ENCODE peak calls at places on chromosomes 6 and 20, in five cellular contexts. E is left ventricle myocardium inferior, K is NCI-H1694 treated with DMSO at 0.1 percent for 48 hours, A is HFF-Myc, W is A549. D is an unnamed sample.
A peak's percentile ranks its signal among the peaks of the same experiment; 100 is the strongest.

GRCh38 chr6:164108869-164109769 is 694.6 kb downstream of the QKI start:
- DNase-seq in E (peak; percentile 91), K (peak; percentile 10), A (no peak), W (peak; percentile 15), D (peak; percentile 87)

GRCh38 chr20:50861012-50861411 is 66.2 kb downstream of the BCAS4 start:
- DNase-seq in A (no peak), K (no peak), E (no peak), W (no peak), D (no peak)

GRCh38 chr6:11207199-11207968 is 25.1 kb downstream of the NEDD9 start:
- DNase-seq in A (peak; percentile 90), E (peak; percentile 38), W (peak; percentile 98), K (no peak), D (peak; percentile 96)

GRCh38 chr6:125558451-125558850 is 191.0 kb upstream of the HEY2 start:
- DNase-seq in K (no peak), W (no peak), E (no peak), A (no peak), D (no peak)

GRCh38 chr20:44019638-44020335 is 105.1 kb downstream of the TOX2 start:
- DNase-seq in A (no peak), E (no peak), K (no peak), W (no peak), D (no peak)

GRCh38 chr6:151808331-151809241 is 1.1 kb downstream of the ESR1 start:
- DNase-seq in W (no peak), K (no peak), E (no peak), A (no peak), D (no peak)

GRCh38 chr20:50794181-50794845 is 548 bp upstream of the BCAS4 start:
- DNase-seq in K (no peak), A (no peak), W (no peak), E (no peak), D (no peak)

GRCh38 chr20:61994546-61994945 is 71.1 kb downstream of the TAF4 start:
- DNase-seq in A (no peak), E (no peak), K (no peak), W (no peak), D (no peak)

GRCh38 chr6:70657706-70658105 is 10.0 kb upstream of the SMAP1 start:
- DNase-seq in E (no peak), K (no peak), W (no peak), A (no peak), D (no peak)

GRCh38 chr6:121437861-121438651 is 2.6 kb downstream of the GJA1 start:
- DNase-seq in E (peak; percentile 28), A (no peak), W (peak; percentile 47), K (no peak), D (peak; percentile 78)

GRCh38 chr6:88492824-88493223 is 326.7 kb upstream of the CNR1 start:
- DNase-seq in W (peak; percentile 41), K (no peak), A (no peak), E (no peak), D (peak; percentile 56)

GRCh38 chr6:45293306-45293705 is 34.8 kb upstream of the RUNX2 start:
- DNase-seq in W (no peak), K (no peak), E (no peak), A (no peak), D (no peak)

GRCh38 chr6:117932001-117932400 is 24.9 kb downstream of the SLC35F1 start:
- DNase-seq in E (no peak), K (no peak), W (no peak), A (no peak), D (no peak)

GRCh38 chr20:62924567-62925419 is 1.5 kb downstream of the DIDO1 start:
- DNase-seq in K (no peak), W (peak; percentile 42), E (no peak), A (no peak), D (peak; percentile 38)

GRCh38 chr6:127267742-127268588 is 1.3 kb downstream of the RNF146 start:
- DNase-seq in A (no peak), W (no peak), K (no peak), E (no peak), D (no peak)

GRCh38 chr20:51549474-51549873 is 7.0 kb upstream of the NFATC2 start:
- DNase-seq in K (no peak), W (no peak), A (no peak), E (no peak), D (no peak)

GRCh38 chr20:1806456-1806855 is 88.8 kb upstream of the SIRPA start:
- DNase-seq in K (no peak), E (no peak), W (no peak), A (no peak), D (no peak)

GRCh38 chr6:122008105-122009100 is 391.0 kb upstream of the HSF2 start:
- DNase-seq in A (no peak), W (no peak), K (no peak), E (peak; percentile 36), D (no peak)

GRCh38 chr20:313948-314347 is 11.4 kb upstream of the SOX12 start:
- DNase-seq in W (peak; percentile 54), A (no peak), K (no peak), E (no peak), D (peak; percentile 65)

GRCh38 chr20:63968928-63969760 is 586 bp downstream of the ZNF512B start:
- DNase-seq in W (no peak), K (no peak), A (no peak), E (peak; percentile 20), D (no peak)

GRCh38 chr6:169212436-169212835 is 41.2 kb downstream of the THBS2 start:
- DNase-seq in A (peak; percentile 21), E (no peak), K (no peak), W (no peak), D (peak; percentile 18)

GRCh38 chr6:123808556-123808955 is 4.9 kb downstream of the NKAIN2 start:
- DNase-seq in W (no peak), A (no peak), K (no peak), E (no peak), D (no peak)

GRCh38 chr6:137589067-137589848 is 95.1 kb upstream of the OLIG3 start:
- DNase-seq in A (peak; percentile 10), E (no peak), K (no peak), W (peak; percentile 73), D (peak; percentile 33)

GRCh38 chr20:54475334-54476287 is at the start of gene DOK5:
- DNase-seq in W (no peak), A (no peak), K (no peak), E (peak; percentile 59), D (no peak)

GRCh38 chr20:57547250-57547649 is 13.7 kb upstream of the PCK1 start:
- DNase-seq in E (no peak), W (peak; percentile 34), A (no peak), K (no peak), D (no peak)

GRCh38 chr6:118892248-118893094 is 1.5 kb upstream of the ASF1A start:
- DNase-seq in E (no peak), W (no peak), K (no peak), A (no peak), D (peak; percentile 14)

GRCh38 chr20:16115891-16116577 is 457.2 kb downstream of the KIF16B start:
- DNase-seq in E (peak; percentile 39), K (no peak), W (no peak), A (no peak), D (no peak)

GRCh38 chr6:36702656-36703055 is 5.0 kb downstream of the RAB44 start:
- DNase-seq in K (no peak), E (no peak), A (no peak), W (no peak), D (no peak)

GRCh38 chr6:150971230-150971629 is 105.7 kb downstream of the MTHFD1L start:
- DNase-seq in W (no peak), A (no peak), K (no peak), E (no peak), D (no peak)

GRCh38 chr20:34997171-34997570 is 41.5 kb downstream of the MYH7B start:
- DNase-seq in E (no peak), A (no peak), K (no peak), W (no peak), D (no peak)

GRCh38 chr6:84553527-84553926 is 210.9 kb downstream of the TBX18 start:
- DNase-seq in E (no peak), K (no peak), A (no peak), W (no peak), D (no peak)

GRCh38 chr6:44663860-44664584 is 276.5 kb downstream of the CDC5L start:
- DNase-seq in E (no peak), W (no peak), K (no peak), A (no peak), D (no peak)

GRCh38 chr6:45310118-45310788 is 17.9 kb upstream of the RUNX2 start:
- DNase-seq in K (no peak), W (no peak), E (no peak), A (no peak), D (no peak)

GRCh38 chr6:137647762-137648412 is 153.7 kb upstream of the OLIG3 start:
- DNase-seq in W (no peak), E (no peak), A (no peak), K (no peak), D (no peak)

GRCh38 chr20:53940883-53941546 is 129.4 kb downstream of the BCAS1 start:
- DNase-seq in A (no peak), W (peak; percentile 81), K (no peak), E (peak; percentile 37), D (no peak)

GRCh38 chr6:13560651-13561044 is 13.8 kb upstream of the SIRT5 start:
- DNase-seq in A (no peak), E (no peak), K (no peak), W (no peak), D (no peak)

GRCh38 chr20:12058201-12058600 is 140.5 kb downstream of the BTBD3 start:
- DNase-seq in A (no peak), W (no peak), E (no peak), K (no peak), D (no peak)

GRCh38 chr20:38298768-38299288 is 5.1 kb upstream of the BPI start:
- DNase-seq in A (no peak), E (peak; percentile 79), K (no peak), W (no peak), D (peak; percentile 9)

GRCh38 chr6:35230950-35231349 is 17.2 kb downstream of the SCUBE3 start:
- DNase-seq in A (no peak), K (no peak), W (no peak), E (peak; percentile 72), D (no peak)

GRCh38 chr6:15285682-15286294 is 39.9 kb downstream of the JARID2 start:
- DNase-seq in A (no peak), K (no peak), E (no peak), W (no peak), D (peak; percentile 48)

D was measured in dermis microvascular lymphatic vessel endothelial cell.